ENCODE peak calls at places on chromosomes 12 and 14, in eight cellular contexts. X is upper lobe of right lung, N is A549, U is upper lobe of left lung, G is heart right ventricle, E is IMR-90, H is suprapubic skin, B is tibial artery. T is an unnamed sample.

GRCh38 chr14:68970096-68970612 is 8.9 kb downstream of the ACTN1 start:
- DNase-seq in H (no peak), X (no peak), E (no peak), B (no peak), G (no peak), N (no peak), U (no peak), T (no peak)

GRCh38 chr14:49586673-49587460 is 687 bp upstream of the RPS29 start:
- DNase-seq in H (no peak), E (peak; percentile 82), G (peak; percentile 20), N (peak; percentile 83), B (no peak), X (no peak), U (no peak), T (no peak)

GRCh38 chr14:72045271-72045670 is 113.0 kb downstream of the RGS6 start:
- DNase-seq in U (no peak), N (no peak), H (no peak), E (no peak), G (no peak), X (no peak), B (no peak), T (no peak)

GRCh38 chr12:79988368-79988767 is 53.5 kb upstream of the PPP1R12A start:
- DNase-seq in G (no peak), H (no peak), N (no peak), U (no peak), B (no peak), X (no peak), E (peak; percentile 41), T (no peak)

GRCh38 chr14:51165415-51165814 is 70.5 kb upstream of the TRIM9 start:
- DNase-seq in B (no peak), G (no peak), X (no peak), H (no peak), N (no peak), U (no peak), E (no peak), T (no peak)

GRCh38 chr12:1797011-1797901 is 23.1 kb upstream of the LRTM2 start:
- DNase-seq in N (no peak), G (peak; percentile 77), B (peak; percentile 74), E (no peak), X (peak; percentile 88), H (peak; percentile 88), U (peak; percentile 72), T (peak; percentile 57)

GRCh38 chr14:94345344-94346072 is 22.4 kb upstream of the SERPINA6 start:
- DNase-seq in X (no peak), B (no peak), H (no peak), N (peak; percentile 81), E (peak; percentile 93), U (no peak), G (no peak), T (no peak)

GRCh38 chr12:123483602-123484273 is 25.8 kb downstream of the SNRNP35 start:
- DNase-seq in X (no peak), N (no peak), U (no peak), B (no peak), E (no peak), H (no peak), G (no peak), T (peak; percentile 45)

GRCh38 chr12:52005903-52006703 is 643 bp upstream of the TAMALIN start:
- DNase-seq in X (peak; percentile 87), N (no peak), B (peak; percentile 85), G (peak; percentile 49), E (no peak), H (peak; percentile 85), U (peak; percentile 87), T (peak; percentile 39)

GRCh38 chr12:18864900-18865561 is 127.1 kb downstream of the CAPZA3 start:
- DNase-seq in G (no peak), X (no peak), B (no peak), U (no peak), N (no peak), H (no peak), E (peak; percentile 73), T (no peak)

GRCh38 chr14:99389171-99389826 is 91.4 kb downstream of the SETD3 start:
- DNase-seq in E (peak; percentile 10), B (no peak), N (peak; percentile 60), X (peak; percentile 79), U (peak; percentile 60), G (peak; percentile 31), H (no peak), T (peak; percentile 62)

GRCh38 chr12:58833844-58834243 is 86.5 kb downstream of the LRIG3 start:
- DNase-seq in U (no peak), B (no peak), G (no peak), H (no peak), X (no peak), E (no peak), N (no peak), T (no peak)

GRCh38 chr14:100789460-100790417 is 36.2 kb upstream of the MEG3 start:
- DNase-seq in G (no peak), B (no peak), H (no peak), U (no peak), X (no peak), N (no peak), E (no peak), T (peak; percentile 15)

GRCh38 chr12:32836710-32837109 is 59.9 kb downstream of the PKP2 start:
- DNase-seq in X (no peak), H (no peak), N (no peak), B (no peak), E (no peak), G (no peak), U (no peak), T (no peak)

GRCh38 chr12:67773896-67774295 is 125.4 kb downstream of the DYRK2 start:
- DNase-seq in U (no peak), N (no peak), G (no peak), B (no peak), E (peak; percentile 73), H (no peak), X (no peak), T (no peak)

GRCh38 chr12:120639771-120640721 is at the start of gene CABP1:
- DNase-seq in X (no peak), N (no peak), E (no peak), G (no peak), B (no peak), H (no peak), U (peak; percentile 22), T (no peak)
- H3K4me3 ChIP-seq in X (peak within 1 kb of the TSS; percentile 39), N (peak within 1 kb of the TSS; percentile 70), E (no peak within 1 kb of the TSS), G (peak within 1 kb of the TSS; percentile 38), B (peak within 1 kb of the TSS; percentile 49), H (peak within 1 kb of the TSS; percentile 60), U (no peak within 1 kb of the TSS), T (peak within 1 kb of the TSS; percentile 65)

GRCh38 chr14:59204305-59204704 is 15.8 kb downstream of the DAAM1 start:
- DNase-seq in H (no peak), X (no peak), E (no peak), N (no peak), U (no peak), G (no peak), B (no peak), T (no peak)
- H3K4me1 ChIP-seq in H (peaks cover 7% of the 10 kb centered on the region), X (peaks cover 11% of the 10 kb centered on the region), E (peaks cover 1% of the 10 kb centered on the region), N (no peaks in the 10 kb centered on the region), U (peaks cover 6% of the 10 kb centered on the region), G (peaks cover 66% of the 10 kb centered on the region), B (peaks cover 32% of the 10 kb centered on the region), T (no peaks in the 10 kb centered on the region)

GRCh38 chr12:12195516-12195915 is 71.3 kb downstream of the LRP6 start:
- DNase-seq in H (no peak), X (no peak), U (no peak), B (no peak), E (no peak), G (no peak), N (no peak), T (no peak)

GRCh38 chr12:12201274-12201758 is 65.5 kb downstream of the LRP6 start:
- DNase-seq in U (no peak), E (peak; percentile 65), X (no peak), G (no peak), N (no peak), H (no peak), B (no peak), T (no peak)

GRCh38 chr12:12200363-12200762 is 66.5 kb downstream of the LRP6 start:
- DNase-seq in E (no peak), X (no peak), N (no peak), B (no peak), U (no peak), H (no peak), G (no peak), T (no peak)

GRCh38 chr12:12197128-12197527 is 69.7 kb downstream of the LRP6 start:
- DNase-seq in E (no peak), B (no peak), G (no peak), X (no peak), U (no peak), H (no peak), N (no peak), T (no peak)

GRCh38 chr12:12198124-12198523 is 68.7 kb downstream of the LRP6 start:
- DNase-seq in G (no peak), E (no peak), N (no peak), H (no peak), X (no peak), U (no peak), B (no peak), T (no peak)
- H3K27ac ChIP-seq in G (no peak overlapping the region), E (no peak overlapping the region), N (no peak overlapping the region), H (no peak overlapping the region), X (no peak overlapping the region), U (no peak overlapping the region), B (no peak overlapping the region), T (no peak overlapping the region)

DNA sequence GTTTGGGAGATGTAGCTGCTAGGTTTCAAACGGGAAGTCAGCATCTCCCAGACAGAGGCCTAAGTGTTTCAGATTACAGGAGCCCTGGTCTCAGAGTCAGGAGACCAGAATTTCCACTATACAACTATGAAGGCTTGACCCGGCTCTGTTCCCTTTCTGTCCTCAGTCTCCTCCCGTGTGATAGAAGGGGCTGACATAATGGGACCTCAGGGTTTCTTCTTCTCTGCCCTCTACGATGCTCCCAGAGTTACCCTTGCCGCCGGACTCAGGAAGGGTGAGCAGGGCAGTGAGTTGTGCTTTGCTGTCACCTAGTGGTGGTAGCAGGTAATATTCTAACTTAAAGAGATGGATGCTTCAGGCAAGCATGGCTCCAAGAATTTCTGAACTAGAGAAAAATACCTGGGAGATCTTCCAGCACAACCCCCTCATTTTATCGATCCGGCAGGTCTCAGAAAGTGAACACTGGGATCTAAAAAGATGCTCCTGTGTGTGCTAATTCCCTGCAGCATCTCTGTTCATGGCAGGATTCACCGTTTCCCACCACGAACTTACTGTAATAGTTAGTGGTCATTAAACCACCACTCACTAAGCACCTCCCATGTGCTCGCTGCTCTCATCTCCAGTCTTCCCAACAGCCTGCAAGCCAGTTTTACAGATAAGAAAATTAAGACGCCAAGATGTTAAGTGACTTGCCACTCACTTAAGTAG is 84.4 kb downstream of the VWF start:
- DNase-seq in U (peak; percentile 51), G (no peak), N (peak; percentile 79), B (no peak), E (peak; percentile 74), H (no peak), X (no peak), T (no peak)
- H3K4me3 ChIP-seq in U (no peak overlapping the region), G (no peak overlapping the region), N (no peak overlapping the region), B (no peak overlapping the region), E (no peak overlapping the region), H (no peak overlapping the region), X (no peak overlapping the region), T (no peak overlapping the region)

GRCh38 chr12:4272976-4273650 is 449 bp upstream of the CCND2 start:
- DNase-seq in U (no peak), N (no peak), H (no peak), B (no peak), E (no peak), G (no peak), X (no peak), T (no peak)
- H3K4me1 ChIP-seq in U (peaks cover 96% of the 10 kb centered on the region), N (peaks cover 69% of the 10 kb centered on the region), H (peaks cover 95% of the 10 kb centered on the region), B (peaks cover 54% of the 10 kb centered on the region), E (peaks cover 3% of the 10 kb centered on the region), G (peaks cover 65% of the 10 kb centered on the region), X (peaks cover 53% of the 10 kb centered on the region), T (peaks cover 48% of the 10 kb centered on the region)